ENCODE peak calls at places on chromosomes 4 and X, in five cellular contexts. Q is fibroblast of mammary gland; I is ureter; P is stimulated activated CD4-positive, alpha-beta T cell treated with anti-CD3 and anti-CD28 coated beads, Interleukin-2, amount 100 ng/mL, for 24 hours; X is CD8-positive, alpha-beta T cell. T is an unnamed sample.

GRCh38 chr4:188841523-188841922 is 702.3 kb downstream of the TRIML1 start:
- DNase-seq in Q (no peak), I (no peak), P (no peak), X (no peak), T (no peak)

GRCh38 chr4:100948911-100949310 is 398.4 kb downstream of the PPP3CA start:
- DNase-seq in Q (no peak), I (no peak), P (no peak), X (no peak), T (no peak)

GRCh38 chrX:150599226-150599625 is 30.8 kb downstream of the MTM1 start:
- DNase-seq in Q (no peak), I (no peak), P (no peak), X (no peak), T (no peak)

GRCh38 chr4:165464813-165465381 is 86.1 kb downstream of the CPE start:
- DNase-seq in Q (peak), I (no peak), P (no peak), X (no peak), T (no peak)

GRCh38 chr4:132417220-132417619 is 731.9 kb upstream of the PCDH10 start:
- DNase-seq in Q (peak), I (no peak), P (no peak), X (no peak), T (no peak)

GRCh38 chrX:37380920-37381319 is 31.8 kb downstream of the PRRG1 start:
- DNase-seq in Q (peak), I (no peak), P (no peak), X (no peak), T (no peak)

GRCh38 chr4:22884157-22884556 is 191.4 kb downstream of the GBA3 start:
- DNase-seq in Q (no peak), I (no peak), P (no peak), X (no peak), T (no peak)

GRCh38 chrX:117376460-117376859 is 740.1 kb downstream of the KLHL13 start:
- DNase-seq in Q (peak), I (no peak), P (no peak), X (no peak), T (no peak)

GRCh38 chrX:21932277-21932996 is 8.1 kb upstream of the SMS start:
- DNase-seq in Q (peak), I (no peak), P (no peak), X (no peak), T (no peak)

GRCh38 chrX:51866156-51866555 is 27.3 kb upstream of the MAGED1 start:
- DNase-seq in Q (peak), I (no peak), P (no peak), X (no peak), T (no peak)

GRCh38 chrX:70476166-70476933 is 31.7 kb downstream of the DLG3 start:
- DNase-seq in Q (no peak), I (no peak), P (no peak), X (no peak), T (no peak)

GRCh38 chrX:56089376-56089775 is 142.8 kb upstream of the KLF8 start:
- DNase-seq in Q (no peak), I (no peak), P (no peak), X (no peak), T (no peak)

GRCh38 chr4:150256841-150257273 is 178.6 kb downstream of the DCLK2 start:
- DNase-seq in Q (no peak), I (peak), P (no peak), X (no peak), T (no peak)

GRCh38 chrX:2894885-2895292 is 34.2 kb downstream of the ARSD start:
- DNase-seq in Q (peak), I (peak), P (no peak), X (no peak), T (peak)

GRCh38 chr4:7206856-7207567 is 14.7 kb downstream of the SORCS2 start:
- DNase-seq in Q (peak), I (peak), P (no peak), X (no peak), T (peak)

GRCh38 chrX:108018659-108019381 is 26.0 kb upstream of the VSIG1 start:
- DNase-seq in Q (no peak), I (no peak), P (peak), X (peak), T (no peak)

GRCh38 chr4:105291920-105292319 is 145.2 kb downstream of the TET2 start:
- DNase-seq in Q (no peak), I (no peak), P (no peak), X (no peak), T (no peak)

GRCh38 chrX:80721186-80721585 is 88.5 kb downstream of the BRWD3 start:
- DNase-seq in Q (no peak), I (no peak), P (no peak), X (no peak), T (no peak)

GRCh38 chr4:41598580-41598979 is 60.6 kb downstream of the LIMCH1 start:
- DNase-seq in Q (no peak), I (no peak), P (no peak), X (no peak), T (no peak)

GRCh38 chrX:87299563-87300160 is 217.9 kb upstream of the KLHL4 start:
- DNase-seq in Q (peak), I (no peak), P (no peak), X (no peak), T (no peak)

GRCh38 chr4:184402740-184403383 is 71.5 kb downstream of the IRF2 start:
- DNase-seq in Q (no peak), I (no peak), P (no peak), X (no peak), T (no peak)

GRCh38 chr4:163048447-163048846 is 118.2 kb downstream of the NAF1 start:
- DNase-seq in Q (peak), I (no peak), P (peak), X (no peak), T (peak)

GRCh38 chrX:115972717-115973116 is 197.8 kb upstream of the AGTR2 start:
- DNase-seq in Q (peak), I (no peak), P (no peak), X (no peak), T (no peak)

GRCh38 chr4:122227202-122227601 is 75.1 kb downstream of the BLTP1 start:
- DNase-seq in Q (no peak), I (no peak), P (no peak), X (no peak), T (no peak)

GRCh38 chr4:157014621-157015591 is 43.3 kb upstream of the PDGFC start:
- DNase-seq in Q (peak), I (no peak), P (no peak), X (no peak), T (no peak)

GRCh38 chr4:85955614-85956295 is 404.1 kb downstream of the MAPK10 start:
- DNase-seq in Q (no peak), I (no peak), P (no peak), X (no peak), T (no peak)

GRCh38 chr4:125303058-125303457 is 11.7 kb upstream of the FAT4 start:
- DNase-seq in Q (peak), I (no peak), P (no peak), X (no peak), T (no peak)

GRCh38 chr4:123974419-123975105 is 578.0 kb downstream of the SPRY1 start:
- DNase-seq in Q (no peak), I (no peak), P (no peak), X (no peak), T (no peak)

GRCh38 chr4:126136922-126137781 is 822.4 kb downstream of the FAT4 start:
- DNase-seq in Q (no peak), I (no peak), P (no peak), X (no peak), T (no peak)

GRCh38 chr4:152486414-152487389 is 49.2 kb downstream of the FBXW7 start:
- DNase-seq in Q (no peak), I (no peak), P (no peak), X (no peak), T (no peak)

GRCh38 chr4:145954924-145955339 is 16.3 kb upstream of the ZNF827 start:
- DNase-seq in Q (peak), I (no peak), P (no peak), X (no peak), T (no peak)